ENCODE peak calls at places on chromosomes 11 and 22, in six cellular contexts. W is HCT116, Q is GM12865, X is A673, E is uterus, Z is upper lobe of right lung. D is an unnamed sample.

GRCh38 chr22:48832592-48832991 is 995.1 kb downstream of the BRD1 start:
- DNase-seq in W (no peak), Q (no peak), X (no peak), E (no peak), Z (no peak), D (no peak)

GRCh38 chr11:120563698-120564572 is 52.4 kb downstream of the GRIK4 start:
- DNase-seq in W (no peak), Q (no peak), X (peak), E (no peak), Z (no peak), D (peak)

GRCh38 chr11:75777461-75778110 is 9.0 kb downstream of the DGAT2 start:
- DNase-seq in W (no peak), Q (no peak), X (peak), E (no peak), Z (no peak), D (peak)

GRCh38 chr11:133830931-133831907 is 14.1 kb downstream of the SPATA19 start:
- DNase-seq in W (no peak), Q (no peak), X (no peak), E (no peak), Z (no peak), D (no peak)

GRCh38 chr11:127003260-127003981 is 2.9 kb upstream of the KIRREL3 start:
- DNase-seq in W (no peak), Q (peak), X (peak), E (no peak), Z (no peak), D (no peak)

GRCh38 chr11:73314121-73314948 is 6.3 kb downstream of the ARHGEF17 start:
- DNase-seq in W (no peak), Q (peak), X (peak), E (peak), Z (peak), D (no peak)

GRCh38 chr11:38543311-38543710 is 1945.3 kb upstream of the RAG2 start:
- DNase-seq in W (no peak), Q (no peak), X (no peak), E (no peak), Z (no peak), D (no peak)

GRCh38 chr11:35997908-35998307 is 54.0 kb downstream of the LDLRAD3 start:
- DNase-seq in W (no peak), Q (peak), X (no peak), E (no peak), Z (no peak), D (no peak)

GRCh38 chr11:112962854-112963367 is 1.7 kb downstream of the NCAM1 start:
- DNase-seq in W (no peak), Q (no peak), X (peak), E (peak), Z (peak), D (peak)

GRCh38 chr11:110251837-110252236 is 44.6 kb downstream of the RDX start:
- DNase-seq in W (peak), Q (no peak), X (peak), E (no peak), Z (no peak), D (no peak)

GRCh38 chr11:129273322-129273721 is 81.2 kb upstream of the ARHGAP32 start:
- DNase-seq in W (no peak), Q (no peak), X (no peak), E (no peak), Z (no peak), D (no peak)

GRCh38 chr11:15889353-15889752 is 467.0 kb downstream of the SOX6 start:
- DNase-seq in W (no peak), Q (no peak), X (no peak), E (no peak), Z (no peak), D (no peak)

GRCh38 chr11:72446929-72447753 is 12.8 kb upstream of the CLPB start:
- DNase-seq in W (peak), Q (peak), X (peak), E (no peak), Z (no peak), D (no peak)

DNA sequence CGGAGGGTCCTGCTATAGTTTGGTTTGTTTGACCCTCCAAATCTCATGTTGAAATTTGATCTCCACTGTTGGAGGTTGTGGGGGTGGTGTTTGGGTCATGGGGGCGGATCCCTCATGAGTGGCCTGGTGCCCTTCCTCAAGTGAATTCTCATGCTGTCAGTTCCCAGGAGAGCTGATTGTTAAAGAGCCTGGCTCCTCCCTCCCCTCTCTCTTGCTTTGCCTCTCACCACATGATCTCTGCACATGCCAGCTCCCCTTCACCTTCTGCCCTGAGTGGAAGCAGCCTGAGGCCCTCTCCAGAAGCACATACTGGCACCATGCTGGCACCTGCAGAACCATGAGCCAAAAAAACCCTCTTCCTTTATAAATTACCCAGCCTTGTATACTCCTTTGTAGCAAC is 7.1 kb downstream of the TSPAN18 start:
- DNase-seq in W (no peak), Q (no peak), X (no peak), E (no peak), Z (no peak), D (no peak)
- TF ChIP-seq CTCF in W (no peak), Q (no peak), X (no peak), E (no peak), Z (no peak), D (no peak)

DNA sequence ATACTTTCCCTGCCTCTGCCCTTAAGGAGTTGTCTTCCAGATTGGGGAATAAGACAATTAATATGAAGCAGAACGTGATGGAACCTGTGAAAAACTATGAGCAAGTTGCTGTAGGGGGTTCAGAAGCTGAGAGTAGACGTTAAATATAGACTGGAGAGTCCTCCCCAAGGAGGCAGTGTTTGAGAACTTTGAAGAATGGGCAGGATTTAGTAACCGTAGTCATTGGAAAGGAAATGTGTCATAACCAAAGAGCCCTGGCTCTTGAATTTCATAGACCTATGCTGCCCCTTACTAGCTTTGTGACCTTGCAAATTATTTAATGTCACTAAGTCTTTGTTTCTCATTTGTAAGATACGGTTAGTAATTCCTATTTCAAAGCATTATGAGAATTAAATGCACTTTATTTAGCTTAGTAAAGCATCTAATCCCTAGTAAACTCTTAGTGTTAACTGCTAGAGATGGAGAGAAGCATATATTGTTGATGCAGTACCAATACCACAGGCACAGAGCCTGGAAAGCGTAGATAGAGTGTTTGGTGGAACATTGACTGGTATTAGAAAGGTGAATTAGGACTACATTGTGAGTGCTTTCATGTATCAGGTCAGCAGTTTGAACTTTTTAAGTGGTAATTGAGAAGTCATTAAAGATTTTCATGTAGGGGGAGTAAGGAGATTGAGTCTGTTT is 54.1 kb downstream of the MCAM start:
- DNase-seq in W (no peak), Q (peak), X (peak), E (no peak), Z (no peak), D (no peak)
- TF ChIP-seq CTCF in W (no peak), Q (no peak), X (no peak), E (no peak), Z (no peak), D (peak)

DNA sequence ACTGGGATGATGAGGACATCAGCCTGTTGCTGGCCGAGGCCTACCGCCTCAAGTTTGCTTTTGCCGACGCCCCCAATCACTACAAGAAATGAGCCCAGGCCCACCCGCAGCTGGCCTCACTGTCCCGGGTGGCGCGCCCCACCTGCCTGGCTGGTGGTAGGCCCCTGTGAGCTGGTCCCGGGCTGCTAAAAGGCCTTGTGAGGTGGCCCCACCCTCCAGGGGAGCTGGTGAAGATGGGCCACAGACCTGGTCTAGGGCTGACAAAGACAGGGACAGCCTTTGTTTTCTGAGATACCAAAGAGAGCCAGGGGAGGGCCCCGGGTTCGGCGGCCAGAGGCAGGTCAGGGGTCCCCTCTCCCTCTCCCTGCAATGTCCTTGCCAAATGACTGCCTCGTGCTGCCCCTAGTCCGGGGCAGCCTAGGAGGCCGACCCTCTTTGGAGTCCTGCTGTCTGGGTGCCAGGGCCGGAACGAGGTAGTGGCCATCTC is 411.1 kb downstream of the TBC1D22A start:
- DNase-seq in W (no peak), Q (no peak), X (no peak), E (peak), Z (peak), D (peak)
- TF ChIP-seq CTCF in W (no peak), Q (no peak), X (no peak), E (no peak), Z (no peak), D (no peak)

DNA sequence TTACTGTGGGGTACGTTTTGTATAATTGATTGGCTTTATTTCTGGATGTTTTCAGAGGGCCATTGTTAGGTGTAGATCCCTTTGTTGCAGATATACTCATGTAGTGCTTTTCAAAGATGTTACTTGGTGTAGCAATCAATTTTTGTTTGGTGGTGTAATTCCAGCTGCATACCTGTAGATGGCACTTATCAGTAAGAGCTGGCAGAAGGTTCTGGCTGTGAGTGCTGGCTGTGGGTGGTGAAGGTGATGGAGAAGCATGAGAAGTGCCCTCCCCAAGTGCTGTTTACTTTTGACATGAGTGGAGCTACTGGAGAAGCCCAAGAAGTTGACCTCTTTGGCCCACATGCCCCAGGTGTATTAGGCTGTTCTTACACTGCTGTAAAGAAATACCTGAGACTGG is 1074.9 kb downstream of the FAM181B start:
- DNase-seq in W (no peak), Q (peak), X (peak), E (no peak), Z (no peak), D (no peak)
- TF ChIP-seq CTCF in W (peak), Q (peak), X (peak), E (no peak), Z (no peak), D (peak)

GRCh38 chr11:68113986-68114385 is 7.2 kb downstream of the CHKA start:
- DNase-seq in W (no peak), Q (no peak), X (no peak), E (no peak), Z (no peak), D (no peak)
- TF ChIP-seq CTCF in W (no peak), Q (no peak), X (no peak), E (no peak), Z (no peak), D (peak)

GRCh38 chr22:42902875-42903510 is 45.9 kb upstream of the ARFGAP3 start:
- DNase-seq in W (no peak), Q (no peak), X (no peak), E (peak), Z (no peak), D (no peak)
- TF ChIP-seq CTCF in W (no peak), Q (no peak), X (no peak), E (no peak), Z (no peak), D (peak)

DNA sequence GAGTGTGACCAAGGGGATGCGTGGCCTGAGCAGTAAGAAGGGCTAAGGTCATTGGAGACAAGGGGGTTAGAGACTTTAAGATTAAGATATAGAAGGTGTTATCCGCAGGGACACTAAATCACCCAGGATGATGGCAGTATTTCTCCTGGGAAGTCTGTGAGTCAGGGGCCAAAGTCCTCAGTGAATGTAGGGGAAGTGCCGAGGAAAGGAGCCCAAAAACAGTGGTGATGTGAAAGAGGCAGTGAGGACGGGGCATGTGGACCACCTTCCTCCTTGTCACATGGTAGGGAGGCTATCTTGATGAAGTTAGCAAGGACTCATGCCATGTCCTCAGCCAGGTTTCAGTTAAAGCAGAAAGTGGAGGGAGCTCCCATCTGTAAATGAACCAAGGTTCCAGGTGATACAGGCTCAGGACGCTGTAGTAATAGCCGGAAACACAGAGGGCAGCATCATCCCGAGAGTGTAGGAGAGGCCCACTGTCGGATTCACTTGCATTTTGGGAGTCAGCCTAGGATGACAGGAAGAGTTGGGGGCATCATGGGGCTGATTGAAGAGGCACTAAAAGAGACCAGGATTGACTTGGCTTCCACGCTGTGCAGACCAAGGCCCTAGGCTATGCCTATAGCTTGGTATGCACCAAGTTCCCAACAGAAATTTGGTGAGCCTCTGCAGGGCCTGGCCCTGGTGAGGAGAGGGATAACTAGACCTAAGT is 33.5 kb downstream of the WEE1 start:
- DNase-seq in W (peak), Q (no peak), X (no peak), E (no peak), Z (no peak), D (no peak)
- TF ChIP-seq CTCF in W (peak), Q (no peak), X (no peak), E (no peak), Z (no peak), D (no peak)

D was measured in chondrocyte.